ENCODE peak calls at places on chromosome 17, in four cellular contexts. One of them, this sample, is unnamed.

GRCh38 chr17:74432484-74433391 is 850 bp downstream of the GPRC5C start:
- DNase-seq in MM.1S: no peak
- DNase-seq in A549: no peak
- DNase-seq in activated CD4-positive, CD25-positive, alpha-beta regulatory T cell treated with anti-CD3 and anti-CD28 coated beads, Interleukin-2, amount 50 U/mL, for 72 hours: no peak
- DNase-seq in this sample: no peak

GRCh38 chr17:56737741-56738161 is 96.0 kb downstream of the C17orf67 start:
- DNase-seq in MM.1S: no peak
- DNase-seq in A549: no peak
- DNase-seq in activated CD4-positive, CD25-positive, alpha-beta regulatory T cell treated with anti-CD3 and anti-CD28 coated beads, Interleukin-2, amount 50 U/mL, for 72 hours: no peak
- DNase-seq in this sample: no peak

GRCh38 chr17:63124536-63124935 is 158.5 kb downstream of the TANC2 start:
- DNase-seq in MM.1S: no peak
- DNase-seq in A549: peak; percentile 7
- DNase-seq in activated CD4-positive, CD25-positive, alpha-beta regulatory T cell treated with anti-CD3 and anti-CD28 coated beads, Interleukin-2, amount 50 U/mL, for 72 hours: no peak
- DNase-seq in this sample: no peak

GRCh38 chr17:32267690-32268205 is 2.1 kb downstream of the RHBDL3 start:
- DNase-seq in MM.1S: no peak
- DNase-seq in A549: no peak
- DNase-seq in activated CD4-positive, CD25-positive, alpha-beta regulatory T cell treated with anti-CD3 and anti-CD28 coated beads, Interleukin-2, amount 50 U/mL, for 72 hours: no peak
- DNase-seq in this sample: no peak

GRCh38 chr17:72576289-72576759 is 455.5 kb downstream of the SOX9 start:
- DNase-seq in MM.1S: no peak
- DNase-seq in A549: no peak
- DNase-seq in activated CD4-positive, CD25-positive, alpha-beta regulatory T cell treated with anti-CD3 and anti-CD28 coated beads, Interleukin-2, amount 50 U/mL, for 72 hours: no peak
- DNase-seq in this sample: no peak

GRCh38 chr17:77424585-77425344 is 284.0 kb downstream of the SEC14L1 start:
- DNase-seq in MM.1S: no peak
- DNase-seq in A549: peak; percentile 69
- DNase-seq in activated CD4-positive, CD25-positive, alpha-beta regulatory T cell treated with anti-CD3 and anti-CD28 coated beads, Interleukin-2, amount 50 U/mL, for 72 hours: no peak
- DNase-seq in this sample: no peak

GRCh38 chr17:8149419-8150193 is 2.6 kb downstream of the PER1 start:
- DNase-seq in MM.1S: no peak
- DNase-seq in A549: no peak
- DNase-seq in activated CD4-positive, CD25-positive, alpha-beta regulatory T cell treated with anti-CD3 and anti-CD28 coated beads, Interleukin-2, amount 50 U/mL, for 72 hours: no peak
- DNase-seq in this sample: no peak

GRCh38 chr17:44598329-44598728 is 41.0 kb downstream of the FZD2 start:
- DNase-seq in MM.1S: no peak
- DNase-seq in A549: no peak
- DNase-seq in activated CD4-positive, CD25-positive, alpha-beta regulatory T cell treated with anti-CD3 and anti-CD28 coated beads, Interleukin-2, amount 50 U/mL, for 72 hours: no peak
- DNase-seq in this sample: no peak

GRCh38 chr17:4362141-4362540 is 4.3 kb downstream of the UBE2G1 start:
- DNase-seq in MM.1S: no peak
- DNase-seq in A549: peak; percentile 44
- DNase-seq in activated CD4-positive, CD25-positive, alpha-beta regulatory T cell treated with anti-CD3 and anti-CD28 coated beads, Interleukin-2, amount 50 U/mL, for 72 hours: no peak
- DNase-seq in this sample: no peak

GRCh38 chr17:64326420-64327054 is 63.5 kb upstream of the TEX2 start:
- DNase-seq in MM.1S: no peak
- DNase-seq in A549: peak; percentile 38
- DNase-seq in activated CD4-positive, CD25-positive, alpha-beta regulatory T cell treated with anti-CD3 and anti-CD28 coated beads, Interleukin-2, amount 50 U/mL, for 72 hours: no peak
- DNase-seq in this sample: peak; percentile 43

GRCh38 chr17:74730491-74731346 is 6.3 kb upstream of the RAB37 start:
- DNase-seq in MM.1S: no peak
- DNase-seq in A549: no peak
- DNase-seq in activated CD4-positive, CD25-positive, alpha-beta regulatory T cell treated with anti-CD3 and anti-CD28 coated beads, Interleukin-2, amount 50 U/mL, for 72 hours: no peak
- DNase-seq in this sample: peak; percentile 67

GRCh38 chr17:73976147-73976546 is 227.3 kb upstream of the RPL38 start:
- DNase-seq in MM.1S: no peak
- DNase-seq in A549: no peak
- DNase-seq in activated CD4-positive, CD25-positive, alpha-beta regulatory T cell treated with anti-CD3 and anti-CD28 coated beads, Interleukin-2, amount 50 U/mL, for 72 hours: no peak
- DNase-seq in this sample: no peak

GRCh38 chr17:48544356-48545021 is 420 bp downstream of the HOXB2 start:
- DNase-seq in MM.1S: no peak
- DNase-seq in A549: no peak
- DNase-seq in activated CD4-positive, CD25-positive, alpha-beta regulatory T cell treated with anti-CD3 and anti-CD28 coated beads, Interleukin-2, amount 50 U/mL, for 72 hours: peak; percentile 50
- DNase-seq in this sample: no peak

GRCh38 chr17:79524201-79524882 is 86.5 kb downstream of the RBFOX3 start:
- DNase-seq in MM.1S: no peak
- DNase-seq in A549: no peak
- DNase-seq in activated CD4-positive, CD25-positive, alpha-beta regulatory T cell treated with anti-CD3 and anti-CD28 coated beads, Interleukin-2, amount 50 U/mL, for 72 hours: no peak
- DNase-seq in this sample: no peak

GRCh38 chr17:29190039-29190438 is 9.8 kb upstream of the MYO18A start:
- DNase-seq in MM.1S: no peak
- DNase-seq in A549: no peak
- DNase-seq in activated CD4-positive, CD25-positive, alpha-beta regulatory T cell treated with anti-CD3 and anti-CD28 coated beads, Interleukin-2, amount 50 U/mL, for 72 hours: no peak
- DNase-seq in this sample: no peak

GRCh38 chr17:47998044-47998443 is 27.1 kb downstream of the CDK5RAP3 start:
- DNase-seq in MM.1S: no peak
- DNase-seq in A549: no peak
- DNase-seq in activated CD4-positive, CD25-positive, alpha-beta regulatory T cell treated with anti-CD3 and anti-CD28 coated beads, Interleukin-2, amount 50 U/mL, for 72 hours: no peak
- DNase-seq in this sample: no peak

GRCh38 chr17:49595980-49596379 is 20.3 kb downstream of the NXPH3 start:
- DNase-seq in MM.1S: no peak
- DNase-seq in A549: no peak
- DNase-seq in activated CD4-positive, CD25-positive, alpha-beta regulatory T cell treated with anti-CD3 and anti-CD28 coated beads, Interleukin-2, amount 50 U/mL, for 72 hours: no peak
- DNase-seq in this sample: no peak

GRCh38 chr17:77867976-77868713 is 90.4 kb upstream of the TNRC6C start:
- DNase-seq in MM.1S: no peak
- DNase-seq in A549: no peak
- DNase-seq in activated CD4-positive, CD25-positive, alpha-beta regulatory T cell treated with anti-CD3 and anti-CD28 coated beads, Interleukin-2, amount 50 U/mL, for 72 hours: no peak
- DNase-seq in this sample: no peak

GRCh38 chr17:77349976-77350830 is 209.4 kb downstream of the SEC14L1 start:
- DNase-seq in MM.1S: no peak
- DNase-seq in A549: no peak
- DNase-seq in activated CD4-positive, CD25-positive, alpha-beta regulatory T cell treated with anti-CD3 and anti-CD28 coated beads, Interleukin-2, amount 50 U/mL, for 72 hours: no peak
- DNase-seq in this sample: no peak

GRCh38 chr17:83155128-83156081 is 76.0 kb downstream of the METRNL start:
- DNase-seq in MM.1S: no peak
- DNase-seq in A549: no peak
- DNase-seq in activated CD4-positive, CD25-positive, alpha-beta regulatory T cell treated with anti-CD3 and anti-CD28 coated beads, Interleukin-2, amount 50 U/mL, for 72 hours: peak; percentile 27
- DNase-seq in this sample: no peak

GRCh38 chr17:35376245-35376644 is 2.8 kb upstream of the SLFN11 start:
- DNase-seq in MM.1S: no peak
- DNase-seq in A549: no peak
- DNase-seq in activated CD4-positive, CD25-positive, alpha-beta regulatory T cell treated with anti-CD3 and anti-CD28 coated beads, Interleukin-2, amount 50 U/mL, for 72 hours: no peak
- DNase-seq in this sample: no peak

GRCh38 chr17:71869293-71869692 is 251.5 kb upstream of the SOX9 start:
- DNase-seq in MM.1S: no peak
- DNase-seq in A549: no peak
- DNase-seq in activated CD4-positive, CD25-positive, alpha-beta regulatory T cell treated with anti-CD3 and anti-CD28 coated beads, Interleukin-2, amount 50 U/mL, for 72 hours: no peak
- DNase-seq in this sample: no peak

GRCh38 chr17:35521150-35521549 is 16.3 kb downstream of the SLFN12L start:
- DNase-seq in MM.1S: no peak
- DNase-seq in A549: no peak
- DNase-seq in activated CD4-positive, CD25-positive, alpha-beta regulatory T cell treated with anti-CD3 and anti-CD28 coated beads, Interleukin-2, amount 50 U/mL, for 72 hours: no peak
- DNase-seq in this sample: no peak

GRCh38 chr17:15886804-15887203 is 58.1 kb upstream of the ADORA2B start:
- DNase-seq in MM.1S: no peak
- DNase-seq in A549: no peak
- DNase-seq in activated CD4-positive, CD25-positive, alpha-beta regulatory T cell treated with anti-CD3 and anti-CD28 coated beads, Interleukin-2, amount 50 U/mL, for 72 hours: no peak
- DNase-seq in this sample: no peak

GRCh38 chr17:6421700-6422604 is 13.0 kb downstream of the AIPL1 start:
- DNase-seq in MM.1S: peak; percentile 75
- DNase-seq in A549: peak; percentile 84
- DNase-seq in activated CD4-positive, CD25-positive, alpha-beta regulatory T cell treated with anti-CD3 and anti-CD28 coated beads, Interleukin-2, amount 50 U/mL, for 72 hours: peak; percentile 84
- DNase-seq in this sample: peak; percentile 79

GRCh38 chr17:7355053-7355452 is at the start of gene TMEM95:
- DNase-seq in MM.1S: no peak
- DNase-seq in A549: no peak
- DNase-seq in activated CD4-positive, CD25-positive, alpha-beta regulatory T cell treated with anti-CD3 and anti-CD28 coated beads, Interleukin-2, amount 50 U/mL, for 72 hours: no peak
- DNase-seq in this sample: no peak

GRCh38 chr17:73211745-73212144 is 18.9 kb downstream of the COG1 start:
- DNase-seq in MM.1S: no peak
- DNase-seq in A549: no peak
- DNase-seq in activated CD4-positive, CD25-positive, alpha-beta regulatory T cell treated with anti-CD3 and anti-CD28 coated beads, Interleukin-2, amount 50 U/mL, for 72 hours: no peak
- DNase-seq in this sample: no peak

GRCh38 chr17:75872434-75873351 is 5.7 kb downstream of the TRIM47 start:
- DNase-seq in MM.1S: peak; percentile 69
- DNase-seq in A549: peak; percentile 82
- DNase-seq in activated CD4-positive, CD25-positive, alpha-beta regulatory T cell treated with anti-CD3 and anti-CD28 coated beads, Interleukin-2, amount 50 U/mL, for 72 hours: no peak
- DNase-seq in this sample: no peak

This sample was measured in GM12865.